ENCODE peak calls at places on chromosomes 6 and 20, in eight cellular contexts. Y, I, K, W, J, M, G and O are unnamed samples. For H3K36me3, the result is how much of the 10 kb centered on the place peaks cover.

GRCh38 chr20:325043-325888 is at the start of gene SOX12:
- DNase-seq in Y (peak), J (peak), I (peak), G (peak), W (peak), K (peak), M (peak), O (peak)

GRCh38 chr6:155276638-155277037 is 12.8 kb downstream of the CLDN20 start:
- DNase-seq in K (no peak), G (no peak), W (no peak), M (no peak), I (no peak), Y (no peak), J (no peak), O (no peak)

GRCh38 chr6:1267790-1268762 is 43.8 kb upstream of the FOXQ1 start:
- DNase-seq in I (no peak), Y (no peak), K (no peak), M (no peak), W (no peak), G (no peak), J (no peak), O (no peak)

GRCh38 chr6:111724505-111724904 is 118.8 kb upstream of the TRAF3IP2 start:
- DNase-seq in Y (no peak), K (no peak), M (no peak), G (no peak), J (no peak), W (peak), I (no peak), O (no peak)

GRCh38 chr20:35502352-35502751 is 27.1 kb downstream of the C20orf173 start:
- DNase-seq in G (no peak), J (no peak), Y (no peak), W (peak), I (peak), M (no peak), K (no peak), O (no peak)

GRCh38 chr6:16704706-16705402 is 56.4 kb downstream of the ATXN1 start:
- DNase-seq in J (no peak), W (no peak), I (no peak), G (no peak), M (no peak), K (no peak), Y (no peak), O (no peak)

GRCh38 chr6:110331816-110332215 is 26.3 kb downstream of the METTL24 start:
- DNase-seq in I (peak), J (no peak), G (no peak), M (no peak), W (no peak), K (no peak), Y (no peak), O (no peak)

GRCh38 chr20:50085481-50086365 is 27.2 kb downstream of the UBE2V1 start:
- DNase-seq in M (no peak), W (peak), K (no peak), I (peak), Y (peak), J (peak), G (peak), O (no peak)

GRCh38 chr6:21611485-21611884 is 17.9 kb downstream of the SOX4 start:
- DNase-seq in G (no peak), Y (no peak), J (no peak), M (no peak), I (no peak), W (no peak), K (no peak), O (no peak)

GRCh38 chr20:23928788-23929187 is 49.2 kb upstream of the CST5 start:
- DNase-seq in W (peak), Y (no peak), K (no peak), J (no peak), M (no peak), G (no peak), I (no peak), O (no peak)

GRCh38 chr20:64074184-64074789 is 5.0 kb downstream of the RGS19 start:
- DNase-seq in G (no peak), M (no peak), Y (no peak), I (no peak), J (no peak), K (no peak), W (no peak), O (no peak)

GRCh38 chr6:90238663-90239542 is 57.7 kb downstream of the BACH2 start:
- DNase-seq in G (no peak), M (no peak), K (no peak), Y (no peak), J (no peak), W (no peak), I (no peak), O (no peak)

GRCh38 chr20:36573103-36573797 is at the start of gene TGIF2:
- DNase-seq in G (peak), I (peak), K (peak), Y (peak), J (peak), M (peak), W (peak), O (peak)

GRCh38 chr6:113676057-113676456 is 181.1 kb upstream of the MARCKS start:
- DNase-seq in I (no peak), M (no peak), G (no peak), Y (no peak), J (no peak), K (no peak), W (no peak), O (no peak)

GRCh38 chr6:82178759-82179112 is 68.8 kb downstream of the IBTK start:
- DNase-seq in G (no peak), I (no peak), K (no peak), W (no peak), M (no peak), Y (no peak), J (no peak), O (no peak)

GRCh38 chr20:9015984-9016324 is 52.9 kb upstream of the PLCB4 start:
- DNase-seq in W (peak), G (no peak), Y (no peak), M (no peak), I (no peak), J (no peak), K (no peak), O (no peak)

GRCh38 chr20:574297-574942 is 30.8 kb upstream of the CSNK2A1 start:
- DNase-seq in G (no peak), Y (no peak), J (no peak), I (no peak), K (peak), W (no peak), M (peak), O (no peak)

GRCh38 chr6:28384143-28384533 is 15.4 kb downstream of the ZSCAN12 start:
- DNase-seq in M (no peak), Y (no peak), I (no peak), W (no peak), J (no peak), K (no peak), G (no peak), O (no peak)

GRCh38 chr6:143271024-143271423 is 179.5 kb downstream of the ADAT2 start:
- DNase-seq in J (no peak), W (no peak), G (no peak), Y (peak), M (no peak), K (no peak), I (no peak), O (no peak)

GRCh38 chr20:62428396-62429160 is 1.2 kb upstream of the RBBP8NL start:
- DNase-seq in W (no peak), Y (no peak), J (no peak), I (no peak), K (no peak), G (no peak), M (no peak), O (no peak)

GRCh38 chr20:35820715-35821114 is 48.9 kb downstream of the PHF20 start:
- DNase-seq in I (no peak), K (no peak), J (no peak), M (no peak), G (no peak), Y (no peak), W (no peak), O (no peak)

GRCh38 chr6:144695858-144696533 is 410.9 kb downstream of the UTRN start:
- DNase-seq in G (no peak), I (no peak), J (no peak), M (no peak), K (no peak), W (no peak), Y (no peak), O (no peak)

GRCh38 chr6:39801456-39802251 is 9.5 kb downstream of the DAAM2 start:
- DNase-seq in J (no peak), G (no peak), M (no peak), K (no peak), W (no peak), I (no peak), Y (no peak), O (no peak)

GRCh38 chr6:158131926-158132325 is 36.1 kb downstream of the SERAC1 start:
- DNase-seq in J (no peak), W (peak), K (no peak), Y (no peak), G (no peak), M (no peak), I (no peak), O (no peak)

GRCh38 chr6:128601060-128601459 is 80.7 kb upstream of the PTPRK start:
- DNase-seq in Y (no peak), J (no peak), W (no peak), G (no peak), K (no peak), I (no peak), M (no peak), O (no peak)

GRCh38 chr6:13794184-13794583 is 20.2 kb downstream of the MCUR1 start:
- DNase-seq in J (no peak), W (no peak), G (no peak), M (no peak), K (no peak), Y (no peak), I (no peak), O (no peak)
- H3K36me3 ChIP-seq in J (under half), W (under half), G (under half), M (under half), K (under half), Y (under half), I (under half), O (under half)

DNA sequence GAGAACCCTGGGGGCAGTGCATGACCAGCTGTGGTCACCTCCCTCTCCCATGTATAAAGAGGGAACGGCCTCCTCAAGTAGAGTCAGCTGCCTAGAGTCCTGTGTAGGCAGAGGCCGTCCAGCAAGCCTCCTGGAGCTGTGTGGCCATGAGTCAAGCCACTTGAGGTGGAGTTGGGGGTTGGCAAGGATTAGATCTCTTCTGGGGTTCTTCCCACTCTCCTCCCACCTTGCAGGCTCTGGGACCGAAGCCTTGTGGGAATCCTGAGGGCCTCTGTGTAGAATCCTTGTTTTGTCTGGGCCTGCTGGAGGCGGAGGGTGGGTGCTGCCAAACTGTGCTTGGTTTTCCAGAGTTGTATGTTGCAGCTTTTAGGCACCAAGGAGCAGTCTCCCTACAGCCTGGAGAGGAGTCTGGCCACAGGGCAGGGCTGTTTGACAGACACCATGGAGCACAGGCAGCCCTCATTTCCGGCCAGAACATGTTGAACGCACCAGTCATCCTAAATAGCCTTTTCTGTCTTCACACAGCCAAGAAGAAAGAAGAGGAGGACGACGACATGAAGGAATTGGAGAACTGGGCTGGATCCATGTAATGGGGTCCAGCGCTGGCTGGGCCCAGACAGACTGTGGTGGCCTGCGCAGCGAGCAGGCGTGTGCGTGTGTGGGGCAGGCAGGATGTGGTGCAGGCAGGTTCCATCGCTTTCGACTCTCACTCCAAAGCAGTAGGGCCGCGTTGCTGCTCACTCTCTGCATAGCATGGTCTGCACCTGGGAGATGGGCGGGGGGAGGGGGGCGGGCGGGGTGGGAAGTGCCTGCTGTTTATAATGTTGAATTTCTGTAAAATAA is 42.0 kb downstream of the CHMP4B start:
- DNase-seq in W (no peak), Y (no peak), J (no peak), I (no peak), M (no peak), K (peak), G (no peak), O (no peak)
- H3K36me3 ChIP-seq in W (half or more), Y (under half), J (half or more), I (under half), M (half or more), K (under half), G (under half), O (under half)

GRCh38 chr20:57395111-57395959 is 4.1 kb downstream of the RBM38 start:
- DNase-seq in Y (no peak), W (peak), I (peak), J (peak), M (peak), G (peak), K (peak), O (peak)
- H3K36me3 ChIP-seq in Y (under half), W (under half), I (under half), J (under half), M (under half), G (under half), K (under half), O (under half)

DNA sequence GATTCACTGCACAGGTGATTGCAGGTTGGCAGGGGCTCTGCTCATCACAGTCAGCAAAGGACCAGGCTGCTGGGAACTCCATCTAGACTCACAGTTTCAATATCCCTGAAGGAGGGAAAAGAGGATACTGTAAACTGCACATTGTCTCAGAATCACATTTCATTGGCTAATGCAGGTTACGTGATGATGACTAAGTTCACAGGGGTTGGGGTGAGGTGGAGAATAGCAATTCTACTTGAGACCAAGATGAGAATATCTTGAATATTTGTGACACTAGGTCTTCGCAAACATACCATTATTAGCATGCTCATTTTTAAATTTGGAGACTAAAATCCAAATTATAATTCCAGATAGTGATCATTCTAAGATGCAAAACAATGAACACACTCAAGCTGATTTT is 208.5 kb upstream of the CITED2 start:
- DNase-seq in G (no peak), I (no peak), J (no peak), M (no peak), W (no peak), Y (no peak), K (no peak), O (no peak)
- H3K36me3 ChIP-seq in G (under half), I (under half), J (under half), M (under half), W (under half), Y (under half), K (under half), O (under half)

DNA sequence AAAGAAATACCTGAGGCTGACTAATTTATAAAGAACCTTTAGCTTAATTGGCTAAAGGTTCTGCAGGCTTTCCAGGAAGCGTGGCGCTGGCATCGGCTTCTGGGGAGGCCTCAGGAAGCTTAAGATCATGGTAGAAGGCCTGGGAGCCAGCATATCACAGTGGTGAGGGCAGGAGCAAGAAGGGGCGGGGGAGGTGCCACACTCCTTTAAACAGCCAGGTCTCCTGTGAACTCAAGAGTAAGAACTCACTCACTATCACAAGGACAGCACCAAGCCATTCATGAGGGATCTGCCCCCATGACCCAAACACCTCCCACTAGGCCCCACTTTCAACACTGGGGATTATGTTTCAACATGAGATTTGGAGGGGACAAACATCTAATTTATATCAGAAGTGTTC is 34.4 kb upstream of the SLC4A11 start:
- DNase-seq in M (no peak), J (no peak), I (no peak), K (no peak), W (no peak), G (no peak), Y (no peak), O (no peak)
- H3K36me3 ChIP-seq in M (half or more), J (half or more), I (under half), K (under half), W (under half), G (under half), Y (under half), O (under half)

DNA sequence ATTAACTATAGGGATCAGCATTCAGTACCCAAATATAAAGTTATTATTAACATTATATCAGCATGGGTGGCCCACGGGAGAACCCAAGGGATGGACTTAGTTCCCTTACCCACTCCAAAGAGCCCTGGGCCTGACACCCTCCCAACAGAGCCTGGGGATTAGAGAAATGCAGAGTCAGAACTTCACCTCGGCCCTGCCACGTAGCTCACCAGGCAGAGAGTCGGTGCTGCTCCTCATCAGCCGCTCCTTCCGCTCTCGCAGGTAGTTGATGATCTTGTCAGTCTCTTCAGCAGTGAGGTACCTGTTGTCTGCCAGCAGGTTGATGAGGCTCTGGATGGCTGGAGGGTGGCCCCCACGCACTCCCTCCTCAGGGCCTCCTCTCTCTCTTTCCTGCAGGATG is 26.6 kb downstream of the NCOA5 start:
- DNase-seq in M (no peak), J (no peak), Y (no peak), G (no peak), W (no peak), I (no peak), K (no peak), O (no peak)
- H3K36me3 ChIP-seq in M (half or more), J (half or more), Y (under half), G (half or more), W (under half), I (half or more), K (under half), O (under half)

GRCh38 chr6:35469711-35470662 is 1.8 kb downstream of the RPL10A start:
- DNase-seq in J (no peak), I (peak), W (no peak), G (no peak), Y (peak), K (peak), M (no peak), O (peak)
- H3K36me3 ChIP-seq in J (under half), I (under half), W (under half), G (under half), Y (under half), K (under half), M (under half), O (under half)

GRCh38 chr20:45959126-45959525 is 12.9 kb downstream of the ZNF335 start:
- DNase-seq in G (no peak), K (peak), J (peak), Y (no peak), I (no peak), W (no peak), M (no peak), O (no peak)

GRCh38 chr20:45964024-45964423 is 8.0 kb downstream of the ZNF335 start:
- DNase-seq in W (no peak), Y (no peak), I (no peak), K (peak), G (no peak), M (no peak), J (no peak), O (no peak)

GRCh38 chr20:45959956-45960630 is 11.9 kb downstream of the ZNF335 start:
- DNase-seq in M (no peak), I (no peak), W (no peak), Y (no peak), J (peak), G (no peak), K (peak), O (no peak)

GRCh38 chr20:45963059-45964011 is 8.7 kb downstream of the ZNF335 start:
- DNase-seq in I (no peak), W (peak), K (peak), G (no peak), J (peak), M (no peak), Y (no peak), O (no peak)

GRCh38 chr20:45962031-45962755 is 9.8 kb downstream of the ZNF335 start:
- DNase-seq in G (no peak), Y (no peak), M (no peak), W (no peak), J (peak), I (no peak), K (peak), O (no peak)
- H3K36me3 ChIP-seq in G (half or more), Y (under half), M (half or more), W (under half), J (half or more), I (under half), K (under half), O (under half)